ENCODE peak calls at places on chromosome X, in four cellular contexts. I is HepG2, Q is Peyer's patch, E is lower lobe of right lung. D is an unnamed sample.

GRCh38 chrX:130171446-130172126 is at the start of gene RAB33A:
- DNase-seq in I (no peak), Q (no peak), E (peak), D (no peak)

GRCh38 chrX:138765061-138765460 is 53.5 kb upstream of the FGF13 start:
- DNase-seq in Q (no peak), E (no peak), I (no peak), D (no peak)

GRCh38 chrX:122770581-122770980 is 413.5 kb upstream of the GRIA3 start:
- DNase-seq in E (no peak), I (no peak), Q (no peak), D (no peak)

GRCh38 chrX:129791336-129791735 is 11.6 kb downstream of the SASH3 start:
- DNase-seq in Q (no peak), I (no peak), E (no peak), D (peak)

GRCh38 chrX:120308959-120309872 is 2.0 kb downstream of the TMEM255A start:
- DNase-seq in E (peak), I (peak), Q (peak), D (no peak)

GRCh38 chrX:141405486-141405877 is 163.2 kb upstream of the SPANXC start:
- DNase-seq in E (no peak), Q (no peak), I (no peak), D (no peak)

GRCh38 chrX:141760761-141761160 is 62.2 kb upstream of the SPANXD start:
- DNase-seq in Q (no peak), I (no peak), E (no peak), D (no peak)

GRCh38 chrX:66004928-66005831 is 34.7 kb downstream of the VSIG4 start:
- DNase-seq in E (no peak), Q (no peak), I (no peak), D (no peak)

GRCh38 chrX:118626346-118626745 is 101.1 kb upstream of the IL13RA1 start:
- DNase-seq in I (no peak), Q (no peak), E (no peak), D (no peak)

GRCh38 chrX:76279007-76279406 is 106.1 kb downstream of the PBDC1 start:
- DNase-seq in Q (peak), I (peak), E (no peak), D (no peak)

GRCh38 chrX:11532291-11533075 is 133.2 kb downstream of the ARHGAP6 start:
- DNase-seq in E (no peak), I (no peak), Q (no peak), D (no peak)

GRCh38 chrX:153307546-153308175 is 13.9 kb downstream of the PNMA6F start:
- DNase-seq in I (no peak), E (no peak), Q (no peak), D (peak)

GRCh38 chrX:100635989-100636320 is 651 bp downstream of the TSPAN6 start:
- DNase-seq in Q (no peak), E (no peak), I (no peak), D (no peak)

GRCh38 chrX:53481093-53481492 is 46.9 kb upstream of the HSD17B10 start:
- DNase-seq in E (no peak), Q (no peak), I (no peak), D (no peak)

GRCh38 chrX:19129694-19130093 is 7.4 kb upstream of the ADGRG2 start:
- DNase-seq in E (no peak), I (no peak), Q (no peak), D (no peak)

GRCh38 chrX:118928126-118928525 is 46.3 kb upstream of the LONRF3 start:
- DNase-seq in I (no peak), E (no peak), Q (no peak), D (no peak)

GRCh38 chrX:138485224-138485623 is 226.3 kb downstream of the FGF13 start:
- DNase-seq in Q (no peak), I (no peak), E (no peak), D (no peak)

GRCh38 chrX:7170903-7171302 is 22.9 kb upstream of the PUDP start:
- DNase-seq in Q (peak), E (no peak), I (peak), D (no peak)

GRCh38 chrX:20988804-20989203 is 385.4 kb upstream of the CNKSR2 start:
- DNase-seq in E (no peak), Q (no peak), I (no peak), D (no peak)

GRCh38 chrX:150813922-150814321 is 84.5 kb downstream of the CD99L2 start:
- DNase-seq in Q (no peak), I (no peak), E (no peak), D (no peak)

GRCh38 chrX:63349307-63349706 is 1.8 kb downstream of the SPIN4 start:
- DNase-seq in E (no peak), Q (no peak), I (no peak), D (no peak)

GRCh38 chrX:104098151-104098808 is 14.0 kb upstream of the ZCCHC18 start:
- DNase-seq in E (no peak), Q (peak), I (peak), D (no peak)

GRCh38 chrX:119871599-119872395 is at the start of the genes NDUFA1 and RNF113A:
- DNase-seq in E (peak), I (peak), Q (peak), D (peak)

GRCh38 chrX:9566150-9566621 is 101.3 kb downstream of the TBL1X start:
- DNase-seq in E (no peak), Q (peak), I (peak), D (no peak)

GRCh38 chrX:56764975-56765791 is 36.1 kb downstream of the NBDY start:
- DNase-seq in I (no peak), E (no peak), Q (peak), D (peak)

GRCh38 chrX:110081320-110081719 is 78.4 kb downstream of the TMEM164 start:
- DNase-seq in Q (no peak), E (no peak), I (no peak), D (no peak)

GRCh38 chrX:10110984-10111363 is 45.8 kb upstream of the CLCN4 start:
- DNase-seq in I (no peak), E (no peak), Q (peak), D (no peak)

GRCh38 chrX:153544747-153545146 is 27.3 kb downstream of the ATP2B3 start:
- DNase-seq in E (no peak), I (no peak), Q (no peak), D (no peak)

GRCh38 chrX:96004386-96004785 is 680.3 kb upstream of the DIAPH2 start:
- DNase-seq in E (no peak), I (no peak), Q (no peak), D (no peak)

GRCh38 chrX:135410861-135411627 is 10.7 kb upstream of the SMIM10L2A start:
- DNase-seq in Q (no peak), E (no peak), I (no peak), D (no peak)

GRCh38 chrX:76555816-76556215 is 128.3 kb downstream of the MAGEE1 start:
- DNase-seq in Q (no peak), I (peak), E (no peak), D (no peak)

GRCh38 chrX:122641826-122642225 is 542.3 kb upstream of the GRIA3 start:
- DNase-seq in E (no peak), I (no peak), Q (no peak), D (no peak)

GRCh38 chrX:83422836-83423235 is 85.3 kb upstream of the POU3F4 start:
- DNase-seq in I (no peak), E (no peak), Q (no peak), D (no peak)

GRCh38 chrX:1734806-1735205 is 119.9 kb downstream of the ASMT start:
- DNase-seq in E (no peak), I (no peak), Q (no peak), D (no peak)

GRCh38 chrX:153635788-153636668 is 11.0 kb upstream of the DUSP9 start:
- DNase-seq in Q (peak), E (no peak), I (peak), D (no peak)

GRCh38 chrX:96889726-96890125 is 6.0 kb downstream of the RPA4 start:
- DNase-seq in E (no peak), I (peak), Q (no peak), D (no peak)

GRCh38 chrX:54715621-54716020 is 82.4 kb downstream of the ITIH6 start:
- DNase-seq in I (no peak), Q (no peak), E (no peak), D (no peak)

GRCh38 chrX:23784487-23785301 is 1.7 kb downstream of the SAT1 start:
- DNase-seq in Q (no peak), I (no peak), E (no peak), D (no peak)

GRCh38 chrX:23785564-23785963 is 2.6 kb downstream of the SAT1 start:
- DNase-seq in I (no peak), Q (no peak), E (no peak), D (no peak)

GRCh38 chrX:23782455-23782854 is 518 bp upstream of the SAT1 start:
- DNase-seq in I (peak), Q (no peak), E (no peak), D (no peak)

GRCh38 chrX:23783569-23784486 is 855 bp downstream of the SAT1 start:
- DNase-seq in I (no peak), Q (no peak), E (no peak), D (no peak)

DNA sequence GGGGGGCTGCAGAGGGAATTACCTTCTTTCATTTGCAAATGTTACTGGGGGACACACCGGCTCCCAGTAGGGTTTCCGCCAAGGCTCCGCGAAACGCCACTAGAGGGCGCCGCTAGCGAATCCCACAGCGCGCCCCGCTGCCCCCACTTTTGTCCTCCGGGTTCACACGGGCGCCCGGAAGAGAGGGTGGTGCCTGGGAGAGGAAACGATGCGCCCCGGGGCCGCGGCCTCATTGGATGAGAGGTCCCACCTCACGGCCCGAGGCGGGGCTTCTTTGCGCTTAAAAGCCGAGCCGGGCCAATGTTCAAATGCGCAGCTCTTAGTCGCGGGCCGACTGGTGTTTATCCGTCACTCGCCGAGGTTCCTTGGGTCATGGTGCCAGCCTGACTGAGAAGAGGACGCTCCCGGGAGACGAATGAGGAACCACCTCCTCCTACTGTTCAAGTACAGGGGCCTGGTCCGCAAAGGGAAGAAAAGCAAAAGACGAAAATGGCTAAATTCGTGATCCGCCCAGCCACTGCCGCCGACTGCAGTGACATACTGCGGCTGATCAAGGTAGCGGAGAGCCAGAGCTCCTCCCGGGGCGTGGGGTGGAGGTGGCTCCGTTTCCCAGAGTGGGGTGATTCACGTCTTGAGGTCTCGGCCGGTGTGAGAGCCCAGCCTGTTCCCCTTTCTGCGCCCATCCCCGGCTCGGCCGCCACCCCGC is at the start of gene SAT1:
- DNase-seq in I (peak), Q (peak), E (peak), D (peak)
- TF ChIP-seq CTCF in I (peak), Q (peak), E (peak), D (peak)

GRCh38 chrX:72120798-72121197 is 10.9 kb downstream of the RTL5 start:
- DNase-seq in E (no peak), I (no peak), Q (no peak), D (peak)
- H3K27ac ChIP-seq in E (peak), I (no peak), Q (peak), D (peak)

GRCh38 chrX:14125451-14125850 is 95.8 kb upstream of the GEMIN8 start:
- DNase-seq in E (no peak), Q (no peak), I (no peak), D (no peak)

DNA sequence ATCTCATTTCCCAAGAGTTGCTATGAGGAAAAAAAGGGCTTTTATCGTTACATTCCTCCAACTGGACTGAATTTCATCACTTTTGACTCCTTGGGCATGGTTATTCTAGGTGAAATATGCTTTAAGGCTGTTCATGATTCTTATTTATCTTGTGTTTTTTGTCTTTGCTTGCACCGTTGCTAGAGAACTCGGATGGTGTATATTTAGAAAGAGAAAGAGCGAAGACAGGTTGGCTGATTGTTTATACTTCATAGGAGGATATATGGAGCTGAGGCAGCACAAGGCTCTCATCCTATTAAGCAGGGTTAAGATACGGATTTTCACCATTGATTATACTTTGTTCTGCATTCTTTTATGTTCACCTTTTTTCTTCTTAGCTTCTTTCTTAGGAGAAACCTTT is 94.9 kb upstream of the GEMIN8 start:
- DNase-seq in I (no peak), Q (no peak), E (no peak), D (no peak)
- H3K4me3 ChIP-seq in I (no peak), Q (no peak), E (no peak), D (no peak)

GRCh38 chrX:133923548-133923947 is 61.8 kb downstream of the GPC3 start:
- DNase-seq in I (no peak), Q (no peak), E (no peak), D (no peak)

GRCh38 chrX:133922390-133922772 is 63.0 kb downstream of the GPC3 start:
- DNase-seq in Q (no peak), E (no peak), I (no peak), D (no peak)

GRCh38 chrX:133923113-133923512 is 62.3 kb downstream of the GPC3 start:
- DNase-seq in Q (no peak), E (no peak), I (no peak), D (no peak)

GRCh38 chrX:133921084-133921483 is 64.3 kb downstream of the GPC3 start:
- DNase-seq in I (no peak), E (no peak), Q (no peak), D (no peak)

GRCh38 chrX:133921764-133922389 is 63.5 kb downstream of the GPC3 start:
- DNase-seq in I (peak), Q (peak), E (peak), D (no peak)
- TF ChIP-seq CTCF in I (peak), Q (peak), E (peak), D (no peak)

GRCh38 chrX:154738013-154738738 is 12.7 kb downstream of the GAB3 start:
- DNase-seq in I (no peak), E (no peak), Q (peak), D (no peak)
- H3K27ac ChIP-seq in I (no peak), E (peak), Q (peak), D (peak)

DNA sequence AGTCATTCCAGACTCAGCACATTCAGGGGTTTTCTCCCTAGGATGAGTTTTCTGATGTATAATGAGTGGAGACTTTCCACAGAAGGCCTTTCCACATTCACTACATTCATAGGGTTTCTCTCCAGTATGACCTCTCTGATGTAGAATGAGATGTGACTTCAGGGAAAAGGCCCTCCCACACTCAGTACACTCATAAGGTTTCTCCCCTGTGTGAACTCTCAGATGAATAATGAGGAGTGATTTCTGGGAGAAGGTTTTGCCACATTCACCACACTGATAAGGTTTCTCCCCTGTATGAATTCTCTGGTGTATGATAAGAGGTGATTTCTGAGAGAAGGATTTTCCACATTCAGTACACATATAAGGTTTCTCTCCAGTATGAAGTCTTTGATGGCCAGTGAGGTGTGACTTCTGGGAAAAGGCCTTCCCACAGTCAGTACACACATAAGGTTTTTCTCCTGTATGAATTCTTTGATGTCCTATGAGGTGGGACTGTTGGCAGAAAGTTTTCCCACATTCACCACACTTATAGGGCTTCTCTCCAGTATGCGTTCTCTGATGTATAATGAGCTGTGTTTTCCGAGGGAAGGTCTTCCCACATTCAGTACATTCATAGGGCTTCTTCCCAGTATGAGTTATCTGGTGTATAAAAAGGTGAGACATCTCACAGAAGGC is 12.7 kb downstream of the ZNF630 start:
- DNase-seq in E (no peak), Q (no peak), I (no peak), D (no peak)
- H3K4me3 ChIP-seq in E (no peak), Q (no peak), I (no peak), D (no peak)

GRCh38 chrX:50067435-50068292 is 133.1 kb downstream of the AKAP4 start:
- DNase-seq in I (peak), Q (peak), E (peak), D (no peak)
- TF ChIP-seq CTCF in I (no peak), Q (peak), E (no peak), D (no peak)

GRCh38 chrX:136835761-136836160 is 44.8 kb downstream of the RBMX start:
- DNase-seq in Q (no peak), E (no peak), I (no peak), D (no peak)

GRCh38 chrX:136839196-136839595 is 41.3 kb downstream of the RBMX start:
- DNase-seq in I (no peak), E (no peak), Q (no peak), D (no peak)
- H3K27ac ChIP-seq in I (no peak), E (no peak), Q (no peak), D (no peak)

GRCh38 chrX:40176979-40177430 is 79.2 kb upstream of the BCOR start:
- DNase-seq in Q (peak), E (peak), I (peak), D (no peak)
- H3K4me3 ChIP-seq in Q (peak), E (peak), I (peak), D (peak)